ENCODE peak calls at places on chromosome 5, in eight cellular contexts. One of them, this sample, is unnamed.

GRCh38 chr5:147234825-147235635 is at the start of gene STK32A:
- DNase-seq in hepatocyte: peak
- DNase-seq in astrocyte: peak
- DNase-seq in K562: no peak
- DNase-seq in H1: peak
- DNase-seq in MM.1S: peak
- DNase-seq in GM23338: peak
- DNase-seq in PC-3: peak
- DNase-seq in this sample: peak

GRCh38 chr5:89342106-89342876 is 459.3 kb upstream of the MEF2C start:
- DNase-seq in MM.1S: peak
- DNase-seq in PC-3: no peak
- DNase-seq in astrocyte: peak
- DNase-seq in H1: no peak
- DNase-seq in GM23338: no peak
- DNase-seq in K562: no peak
- DNase-seq in hepatocyte: no peak
- DNase-seq in this sample: peak

GRCh38 chr5:14109041-14109747 is 33.9 kb upstream of the TRIO start:
- DNase-seq in PC-3: peak
- DNase-seq in GM23338: no peak
- DNase-seq in MM.1S: no peak
- DNase-seq in astrocyte: peak
- DNase-seq in K562: no peak
- DNase-seq in H1: no peak
- DNase-seq in hepatocyte: no peak
- DNase-seq in this sample: peak

GRCh38 chr5:57416246-57416996 is 66.2 kb downstream of the ACTBL2 start:
- DNase-seq in GM23338: no peak
- DNase-seq in K562: no peak
- DNase-seq in MM.1S: no peak
- DNase-seq in PC-3: no peak
- DNase-seq in hepatocyte: peak
- DNase-seq in astrocyte: peak
- DNase-seq in H1: no peak
- DNase-seq in this sample: peak

GRCh38 chr5:106380736-106381135 is 1290.0 kb downstream of the EFNA5 start:
- DNase-seq in astrocyte: peak
- DNase-seq in H1: no peak
- DNase-seq in hepatocyte: no peak
- DNase-seq in K562: no peak
- DNase-seq in PC-3: peak
- DNase-seq in GM23338: no peak
- DNase-seq in MM.1S: no peak
- DNase-seq in this sample: peak

GRCh38 chr5:111653408-111653807 is 103.6 kb downstream of the NREP start:
- DNase-seq in MM.1S: no peak
- DNase-seq in GM23338: no peak
- DNase-seq in hepatocyte: no peak
- DNase-seq in K562: no peak
- DNase-seq in H1: no peak
- DNase-seq in astrocyte: no peak
- DNase-seq in PC-3: no peak
- DNase-seq in this sample: no peak

GRCh38 chr5:122358382-122358990 is 46.4 kb downstream of the SNCAIP start:
- DNase-seq in H1: no peak
- DNase-seq in astrocyte: no peak
- DNase-seq in K562: no peak
- DNase-seq in GM23338: no peak
- DNase-seq in PC-3: no peak
- DNase-seq in MM.1S: no peak
- DNase-seq in hepatocyte: no peak
- DNase-seq in this sample: no peak

GRCh38 chr5:170849374-170849773 is 12.4 kb upstream of the RANBP17 start:
- DNase-seq in K562: no peak
- DNase-seq in PC-3: no peak
- DNase-seq in hepatocyte: no peak
- DNase-seq in MM.1S: no peak
- DNase-seq in GM23338: peak
- DNase-seq in H1: no peak
- DNase-seq in astrocyte: no peak
- DNase-seq in this sample: no peak

GRCh38 chr5:153489611-153490010 is 859 bp upstream of the GRIA1 start:
- DNase-seq in GM23338: no peak
- DNase-seq in astrocyte: peak
- DNase-seq in hepatocyte: no peak
- DNase-seq in PC-3: peak
- DNase-seq in MM.1S: no peak
- DNase-seq in K562: no peak
- DNase-seq in H1: no peak
- DNase-seq in this sample: peak

GRCh38 chr5:34516686-34517085 is 139.4 kb upstream of the RAI14 start:
- DNase-seq in GM23338: no peak
- DNase-seq in hepatocyte: no peak
- DNase-seq in PC-3: no peak
- DNase-seq in K562: no peak
- DNase-seq in MM.1S: no peak
- DNase-seq in H1: no peak
- DNase-seq in astrocyte: peak
- DNase-seq in this sample: no peak

GRCh38 chr5:55222061-55222818 is 4.9 kb downstream of the MCIDAS start:
- DNase-seq in H1: no peak
- DNase-seq in MM.1S: no peak
- DNase-seq in K562: no peak
- DNase-seq in GM23338: peak
- DNase-seq in PC-3: no peak
- DNase-seq in astrocyte: no peak
- DNase-seq in hepatocyte: no peak
- DNase-seq in this sample: no peak

GRCh38 chr5:55219770-55220169 is 7.3 kb downstream of the MCIDAS start:
- DNase-seq in PC-3: no peak
- DNase-seq in H1: no peak
- DNase-seq in hepatocyte: no peak
- DNase-seq in MM.1S: no peak
- DNase-seq in astrocyte: no peak
- DNase-seq in K562: no peak
- DNase-seq in GM23338: no peak
- DNase-seq in this sample: no peak

GRCh38 chr5:55218966-55219365 is 8.1 kb downstream of the MCIDAS start:
- DNase-seq in H1: no peak
- DNase-seq in GM23338: peak
- DNase-seq in MM.1S: no peak
- DNase-seq in K562: no peak
- DNase-seq in astrocyte: no peak
- DNase-seq in PC-3: peak
- DNase-seq in hepatocyte: peak
- DNase-seq in this sample: no peak

GRCh38 chr5:55222819-55223124 is 4.3 kb downstream of the MCIDAS start:
- DNase-seq in PC-3: no peak
- DNase-seq in MM.1S: no peak
- DNase-seq in H1: no peak
- DNase-seq in K562: no peak
- DNase-seq in hepatocyte: no peak
- DNase-seq in GM23338: no peak
- DNase-seq in astrocyte: no peak
- DNase-seq in this sample: no peak

DNA sequence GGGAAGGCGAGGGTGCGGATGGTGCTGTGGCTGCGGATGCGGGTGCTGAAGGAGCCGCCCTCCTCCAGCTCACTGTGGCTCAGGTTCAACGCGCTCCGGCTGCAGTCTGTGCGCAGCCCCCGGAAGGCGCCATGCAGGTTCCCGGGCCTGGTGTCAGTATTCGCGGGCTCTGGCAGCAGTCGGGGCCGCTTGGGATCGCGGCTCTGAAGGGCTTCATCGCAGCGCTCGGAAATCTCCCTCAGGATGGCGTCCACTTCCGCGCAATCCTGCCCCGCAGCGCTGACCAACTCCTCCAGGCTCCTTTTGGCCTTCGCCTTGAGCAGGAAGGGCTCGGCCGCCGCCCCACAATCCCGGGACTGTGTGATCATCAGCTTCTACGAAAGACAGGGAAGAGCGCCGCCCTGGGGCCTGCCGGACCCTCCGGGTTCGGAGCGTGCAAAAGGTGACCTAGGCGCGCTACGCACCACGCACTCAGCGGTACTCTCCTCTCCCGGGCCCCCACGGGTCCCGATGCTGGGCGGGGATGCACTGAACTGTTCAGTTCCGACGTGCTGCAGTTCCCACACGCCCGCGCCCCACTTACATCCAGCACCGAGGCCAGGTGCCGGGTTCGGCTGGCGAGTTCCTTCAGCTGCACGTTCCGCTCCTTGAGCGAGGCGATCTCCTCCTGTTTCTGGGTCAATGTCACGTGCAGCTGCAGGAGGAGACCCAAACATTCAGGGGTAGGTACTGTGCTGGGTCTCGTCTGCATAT is 6.5 kb downstream of the MCIDAS start:
- DNase-seq in MM.1S: no peak
- DNase-seq in astrocyte: no peak
- DNase-seq in PC-3: no peak
- DNase-seq in H1: no peak
- DNase-seq in hepatocyte: peak
- DNase-seq in K562: no peak
- DNase-seq in GM23338: peak
- DNase-seq in this sample: peak
- TF ChIP-seq EZH2 in MM.1S: no peak
- TF ChIP-seq EZH2 in astrocyte: peak
- TF ChIP-seq EZH2 in PC-3: no peak
- TF ChIP-seq EZH2 in H1: peak
- TF ChIP-seq EZH2 in hepatocyte: peak
- TF ChIP-seq EZH2 in K562: no peak
- TF ChIP-seq EZH2 in GM23338: peak
- TF ChIP-seq EZH2 in this sample: no peak

GRCh38 chr5:1938310-1939000 is 55.7 kb upstream of the IRX4 start:
- DNase-seq in H1: no peak
- DNase-seq in PC-3: no peak
- DNase-seq in K562: no peak
- DNase-seq in MM.1S: no peak
- DNase-seq in hepatocyte: no peak
- DNase-seq in GM23338: no peak
- DNase-seq in astrocyte: no peak
- DNase-seq in this sample: no peak

GRCh38 chr5:1936413-1936812 is 53.7 kb upstream of the IRX4 start:
- DNase-seq in PC-3: peak
- DNase-seq in H1: no peak
- DNase-seq in hepatocyte: no peak
- DNase-seq in GM23338: no peak
- DNase-seq in K562: no peak
- DNase-seq in astrocyte: no peak
- DNase-seq in MM.1S: no peak
- DNase-seq in this sample: no peak

GRCh38 chr5:1934801-1935429 is 52.2 kb upstream of the IRX4 start:
- DNase-seq in GM23338: no peak
- DNase-seq in K562: no peak
- DNase-seq in MM.1S: no peak
- DNase-seq in hepatocyte: no peak
- DNase-seq in astrocyte: no peak
- DNase-seq in H1: no peak
- DNase-seq in PC-3: no peak
- DNase-seq in this sample: no peak

GRCh38 chr5:1937590-1937989 is 54.9 kb upstream of the IRX4 start:
- DNase-seq in PC-3: no peak
- DNase-seq in astrocyte: no peak
- DNase-seq in H1: no peak
- DNase-seq in hepatocyte: no peak
- DNase-seq in MM.1S: no peak
- DNase-seq in K562: no peak
- DNase-seq in GM23338: no peak
- DNase-seq in this sample: no peak

DNA sequence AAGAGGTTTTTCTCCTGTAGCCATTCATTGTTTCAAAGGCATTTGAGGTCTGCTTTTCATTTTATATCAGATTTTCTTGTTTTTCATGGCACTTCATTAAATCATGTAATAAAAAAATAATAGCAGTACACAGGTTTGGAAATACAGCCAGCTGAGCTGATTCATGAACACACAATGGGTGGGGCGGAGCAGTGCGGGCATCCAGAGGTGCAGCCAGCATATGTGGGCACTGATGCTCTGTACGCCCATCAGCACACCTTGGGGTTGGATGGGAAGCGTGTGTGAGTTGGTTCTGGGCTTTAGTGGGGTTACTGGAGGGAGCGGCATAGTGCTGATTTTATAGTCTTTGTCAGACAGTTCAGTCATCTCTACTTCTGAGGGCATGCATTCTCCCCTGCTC is 54.2 kb upstream of the IRX4 start:
- DNase-seq in H1: no peak
- DNase-seq in astrocyte: no peak
- DNase-seq in PC-3: peak
- DNase-seq in MM.1S: no peak
- DNase-seq in GM23338: no peak
- DNase-seq in hepatocyte: no peak
- DNase-seq in K562: no peak
- DNase-seq in this sample: no peak
- TF ChIP-seq EZH2 in H1: no peak
- TF ChIP-seq EZH2 in astrocyte: no peak
- TF ChIP-seq EZH2 in PC-3: no peak
- TF ChIP-seq EZH2 in MM.1S: no peak
- TF ChIP-seq EZH2 in GM23338: no peak
- TF ChIP-seq EZH2 in hepatocyte: no peak
- TF ChIP-seq EZH2 in K562: no peak
- TF ChIP-seq EZH2 in this sample: no peak

GRCh38 chr5:132829742-132830435 is 558 bp downstream of the SHROOM1 start:
- DNase-seq in PC-3: peak
- DNase-seq in K562: peak
- DNase-seq in hepatocyte: peak
- DNase-seq in GM23338: peak
- DNase-seq in H1: no peak
- DNase-seq in MM.1S: peak
- DNase-seq in astrocyte: peak
- DNase-seq in this sample: peak
- TF ChIP-seq EZH2 in PC-3: no peak
- TF ChIP-seq EZH2 in K562: no peak
- TF ChIP-seq EZH2 in hepatocyte: no peak
- TF ChIP-seq EZH2 in GM23338: peak
- TF ChIP-seq EZH2 in H1: peak
- TF ChIP-seq EZH2 in MM.1S: no peak
- TF ChIP-seq EZH2 in astrocyte: no peak
- TF ChIP-seq EZH2 in this sample: no peak

GRCh38 chr5:141876628-141877477 is 1.4 kb downstream of the PCDH1 start:
- DNase-seq in hepatocyte: peak
- DNase-seq in K562: no peak
- DNase-seq in PC-3: peak
- DNase-seq in MM.1S: no peak
- DNase-seq in H1: no peak
- DNase-seq in GM23338: peak
- DNase-seq in astrocyte: no peak
- DNase-seq in this sample: peak

GRCh38 chr5:141875795-141876627 is 2.2 kb downstream of the PCDH1 start:
- DNase-seq in K562: peak
- DNase-seq in hepatocyte: peak
- DNase-seq in astrocyte: no peak
- DNase-seq in MM.1S: no peak
- DNase-seq in PC-3: peak
- DNase-seq in GM23338: peak
- DNase-seq in H1: no peak
- DNase-seq in this sample: peak

GRCh38 chr5:141878771-141879759 is 855 bp upstream of the PCDH1 start:
- DNase-seq in PC-3: peak
- DNase-seq in astrocyte: peak
- DNase-seq in hepatocyte: peak
- DNase-seq in MM.1S: peak
- DNase-seq in GM23338: peak
- DNase-seq in K562: peak
- DNase-seq in H1: no peak
- DNase-seq in this sample: peak

GRCh38 chr5:141878186-141878770 is at the start of gene PCDH1:
- DNase-seq in GM23338: peak
- DNase-seq in H1: no peak
- DNase-seq in PC-3: peak
- DNase-seq in K562: peak
- DNase-seq in hepatocyte: peak
- DNase-seq in astrocyte: no peak
- DNase-seq in MM.1S: peak
- DNase-seq in this sample: peak

GRCh38 chr5:141877478-141878185 is 578 bp downstream of the PCDH1 start:
- DNase-seq in GM23338: no peak
- DNase-seq in H1: no peak
- DNase-seq in hepatocyte: peak
- DNase-seq in MM.1S: peak
- DNase-seq in K562: no peak
- DNase-seq in PC-3: peak
- DNase-seq in astrocyte: no peak
- DNase-seq in this sample: peak
- TF ChIP-seq EZH2 in GM23338: no peak
- TF ChIP-seq EZH2 in H1: no peak
- TF ChIP-seq EZH2 in hepatocyte: no peak
- TF ChIP-seq EZH2 in MM.1S: no peak
- TF ChIP-seq EZH2 in K562: peak
- TF ChIP-seq EZH2 in PC-3: no peak
- TF ChIP-seq EZH2 in astrocyte: peak
- TF ChIP-seq EZH2 in this sample: peak

This sample was measured in GM23248.